ENCODE peak calls at places on chromosomes 6 and 20, in eight cellular contexts. One of them, this sample, is unnamed. For H3K9me2, the result is how much of the 10 kb centered on the place peaks cover.

GRCh38 chr6:97401533-97401932 is 118.5 kb upstream of the MMS22L start:
- DNase-seq in MM.1S: no peak
- DNase-seq in OCI-LY7: no peak
- DNase-seq in GM23338: no peak
- DNase-seq in SK-N-SH: no peak
- DNase-seq in Karpas-422: no peak
- DNase-seq in GM23248: peak
- DNase-seq in hepatocyte: no peak
- DNase-seq in this sample: no peak

GRCh38 chr6:44627091-44627878 is 239.8 kb downstream of the CDC5L start:
- DNase-seq in MM.1S: no peak
- DNase-seq in OCI-LY7: no peak
- DNase-seq in GM23338: peak
- DNase-seq in SK-N-SH: no peak
- DNase-seq in Karpas-422: no peak
- DNase-seq in GM23248: no peak
- DNase-seq in hepatocyte: no peak
- DNase-seq in this sample: no peak

GRCh38 chr6:35190306-35190705 is 23.4 kb upstream of the SCUBE3 start:
- DNase-seq in MM.1S: no peak
- DNase-seq in OCI-LY7: no peak
- DNase-seq in GM23338: no peak
- DNase-seq in SK-N-SH: no peak
- DNase-seq in Karpas-422: no peak
- DNase-seq in GM23248: peak
- DNase-seq in hepatocyte: no peak
- DNase-seq in this sample: no peak

GRCh38 chr20:38208088-38208487 is 43.0 kb upstream of the TGM2 start:
- DNase-seq in MM.1S: no peak
- DNase-seq in OCI-LY7: no peak
- DNase-seq in GM23338: no peak
- DNase-seq in SK-N-SH: peak
- DNase-seq in Karpas-422: no peak
- DNase-seq in GM23248: no peak
- DNase-seq in hepatocyte: no peak
- DNase-seq in this sample: no peak

GRCh38 chr20:56373942-56374341 is 15.2 kb downstream of the FAM210B start:
- DNase-seq in MM.1S: no peak
- DNase-seq in OCI-LY7: no peak
- DNase-seq in GM23338: no peak
- DNase-seq in SK-N-SH: no peak
- DNase-seq in Karpas-422: no peak
- DNase-seq in GM23248: peak
- DNase-seq in hepatocyte: peak
- DNase-seq in this sample: peak

GRCh38 chr6:140346461-140346860 is 972.0 kb upstream of the CITED2 start:
- DNase-seq in MM.1S: no peak
- DNase-seq in OCI-LY7: no peak
- DNase-seq in GM23338: no peak
- DNase-seq in SK-N-SH: no peak
- DNase-seq in Karpas-422: no peak
- DNase-seq in GM23248: peak
- DNase-seq in hepatocyte: no peak
- DNase-seq in this sample: no peak

GRCh38 chr20:362271-363254 is 15.7 kb downstream of the NRSN2 start:
- DNase-seq in MM.1S: peak
- DNase-seq in OCI-LY7: peak
- DNase-seq in GM23338: peak
- DNase-seq in SK-N-SH: peak
- DNase-seq in Karpas-422: peak
- DNase-seq in GM23248: peak
- DNase-seq in hepatocyte: peak
- DNase-seq in this sample: peak

GRCh38 chr6:57221191-57221935 is 744 bp downstream of the RAB23 start:
- DNase-seq in MM.1S: peak
- DNase-seq in OCI-LY7: peak
- DNase-seq in GM23338: peak
- DNase-seq in SK-N-SH: peak
- DNase-seq in Karpas-422: peak
- DNase-seq in GM23248: peak
- DNase-seq in hepatocyte: peak
- DNase-seq in this sample: peak

GRCh38 chr20:50251992-50252491 is 61.4 kb downstream of the CEBPB start:
- DNase-seq in MM.1S: no peak
- DNase-seq in OCI-LY7: no peak
- DNase-seq in GM23338: no peak
- DNase-seq in SK-N-SH: no peak
- DNase-seq in Karpas-422: no peak
- DNase-seq in GM23248: peak
- DNase-seq in hepatocyte: no peak
- DNase-seq in this sample: peak

GRCh38 chr6:93721386-93722048 is 302.2 kb upstream of the EPHA7 start:
- DNase-seq in MM.1S: peak
- DNase-seq in OCI-LY7: peak
- DNase-seq in GM23338: peak
- DNase-seq in SK-N-SH: no peak
- DNase-seq in Karpas-422: no peak
- DNase-seq in GM23248: peak
- DNase-seq in hepatocyte: peak
- DNase-seq in this sample: no peak

GRCh38 chr6:106163966-106164877 is 78.1 kb downstream of the PRDM1 start:
- DNase-seq in MM.1S: peak
- DNase-seq in OCI-LY7: peak
- DNase-seq in GM23338: no peak
- DNase-seq in SK-N-SH: no peak
- DNase-seq in Karpas-422: peak
- DNase-seq in GM23248: peak
- DNase-seq in hepatocyte: peak
- DNase-seq in this sample: no peak

GRCh38 chr6:103534814-103535213 is 1324.9 kb downstream of the HACE1 start:
- DNase-seq in MM.1S: no peak
- DNase-seq in OCI-LY7: no peak
- DNase-seq in GM23338: peak
- DNase-seq in SK-N-SH: no peak
- DNase-seq in Karpas-422: no peak
- DNase-seq in GM23248: no peak
- DNase-seq in hepatocyte: no peak
- DNase-seq in this sample: no peak

GRCh38 chr6:74607468-74607867 is 598.4 kb downstream of the COL12A1 start:
- DNase-seq in MM.1S: no peak
- DNase-seq in OCI-LY7: no peak
- DNase-seq in GM23338: no peak
- DNase-seq in SK-N-SH: no peak
- DNase-seq in Karpas-422: no peak
- DNase-seq in GM23248: no peak
- DNase-seq in hepatocyte: no peak
- DNase-seq in this sample: no peak

GRCh38 chr6:137297887-137298286 is 78.7 kb upstream of the IFNGR1 start:
- DNase-seq in MM.1S: no peak
- DNase-seq in OCI-LY7: no peak
- DNase-seq in GM23338: peak
- DNase-seq in SK-N-SH: no peak
- DNase-seq in Karpas-422: no peak
- DNase-seq in GM23248: peak
- DNase-seq in hepatocyte: no peak
- DNase-seq in this sample: no peak

GRCh38 chr6:138403801-138404665 is at the start of gene HEBP2:
- DNase-seq in MM.1S: peak
- DNase-seq in OCI-LY7: peak
- DNase-seq in GM23338: peak
- DNase-seq in SK-N-SH: peak
- DNase-seq in Karpas-422: peak
- DNase-seq in GM23248: peak
- DNase-seq in hepatocyte: peak
- DNase-seq in this sample: peak

GRCh38 chr6:5457983-5458683 is 196.8 kb downstream of the FARS2 start:
- DNase-seq in MM.1S: no peak
- DNase-seq in OCI-LY7: no peak
- DNase-seq in GM23338: no peak
- DNase-seq in SK-N-SH: no peak
- DNase-seq in Karpas-422: no peak
- DNase-seq in GM23248: peak
- DNase-seq in hepatocyte: no peak
- DNase-seq in this sample: peak

GRCh38 chr6:106939848-106940247 is 34.7 kb downstream of the CD24 start:
- DNase-seq in MM.1S: no peak
- DNase-seq in OCI-LY7: peak
- DNase-seq in GM23338: no peak
- DNase-seq in SK-N-SH: no peak
- DNase-seq in Karpas-422: no peak
- DNase-seq in GM23248: no peak
- DNase-seq in hepatocyte: no peak
- DNase-seq in this sample: no peak

GRCh38 chr20:11791316-11792228 is 126.1 kb upstream of the BTBD3 start:
- DNase-seq in MM.1S: no peak
- DNase-seq in OCI-LY7: no peak
- DNase-seq in GM23338: peak
- DNase-seq in SK-N-SH: no peak
- DNase-seq in Karpas-422: no peak
- DNase-seq in GM23248: no peak
- DNase-seq in hepatocyte: peak
- DNase-seq in this sample: peak

GRCh38 chr20:23564927-23565326 is 3.4 kb downstream of the CST9L start:
- DNase-seq in MM.1S: no peak
- DNase-seq in OCI-LY7: no peak
- DNase-seq in GM23338: no peak
- DNase-seq in SK-N-SH: no peak
- DNase-seq in Karpas-422: no peak
- DNase-seq in GM23248: no peak
- DNase-seq in hepatocyte: no peak
- DNase-seq in this sample: no peak

GRCh38 chr20:34074101-34074760 is 37.8 kb downstream of the EIF2S2 start:
- DNase-seq in MM.1S: no peak
- DNase-seq in OCI-LY7: no peak
- DNase-seq in GM23338: no peak
- DNase-seq in SK-N-SH: no peak
- DNase-seq in Karpas-422: no peak
- DNase-seq in GM23248: peak
- DNase-seq in hepatocyte: no peak
- DNase-seq in this sample: no peak
- H3K9me2 ChIP-seq in MM.1S: under half
- H3K9me2 ChIP-seq in OCI-LY7: under half
- H3K9me2 ChIP-seq in GM23338: under half
- H3K9me2 ChIP-seq in SK-N-SH: under half
- H3K9me2 ChIP-seq in Karpas-422: under half
- H3K9me2 ChIP-seq in GM23248: under half
- H3K9me2 ChIP-seq in hepatocyte: under half
- H3K9me2 ChIP-seq in this sample: under half

GRCh38 chr6:20217900-20218299 is 5.6 kb upstream of the MBOAT1 start:
- DNase-seq in MM.1S: no peak
- DNase-seq in OCI-LY7: no peak
- DNase-seq in GM23338: no peak
- DNase-seq in SK-N-SH: no peak
- DNase-seq in Karpas-422: no peak
- DNase-seq in GM23248: peak
- DNase-seq in hepatocyte: no peak
- DNase-seq in this sample: no peak
- H3K9me2 ChIP-seq in MM.1S: under half
- H3K9me2 ChIP-seq in OCI-LY7: under half
- H3K9me2 ChIP-seq in GM23338: under half
- H3K9me2 ChIP-seq in SK-N-SH: under half
- H3K9me2 ChIP-seq in Karpas-422: under half
- H3K9me2 ChIP-seq in GM23248: under half
- H3K9me2 ChIP-seq in hepatocyte: under half
- H3K9me2 ChIP-seq in this sample: under half

DNA sequence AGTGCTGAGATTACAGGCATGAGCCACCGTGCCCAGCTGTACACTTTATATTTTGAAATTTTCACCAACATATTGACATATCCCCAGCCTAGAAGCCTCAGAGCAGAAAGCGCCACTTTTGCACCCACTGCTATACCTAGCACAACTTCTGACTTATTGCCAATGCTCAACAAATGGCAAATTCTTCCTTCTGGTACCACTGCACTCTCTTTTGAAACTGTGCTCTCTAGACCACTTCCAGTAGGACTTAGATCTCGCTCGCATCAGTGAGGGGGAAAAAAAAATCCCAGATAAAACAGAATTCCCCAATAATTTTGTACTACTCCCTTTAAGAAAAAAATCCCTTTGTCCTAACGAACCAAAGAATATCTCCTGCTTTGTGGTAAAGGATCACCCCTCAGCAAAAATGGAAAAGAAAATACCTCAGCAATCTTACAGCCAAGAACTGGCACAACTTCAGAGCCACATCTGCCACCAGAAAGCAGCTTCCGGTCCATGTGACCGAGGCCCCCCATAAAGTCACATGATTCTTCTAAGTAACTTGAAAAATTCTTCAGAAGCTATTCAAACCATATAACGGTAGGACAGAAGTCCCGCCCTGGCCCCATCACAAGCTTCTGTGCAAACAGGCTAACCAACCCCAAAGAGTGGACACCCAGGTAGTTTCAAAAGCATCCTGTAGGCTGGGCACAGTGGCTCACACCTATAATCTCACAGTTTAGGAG is 18.5 kb upstream of the IL17F start:
- DNase-seq in MM.1S: no peak
- DNase-seq in OCI-LY7: no peak
- DNase-seq in GM23338: no peak
- DNase-seq in SK-N-SH: no peak
- DNase-seq in Karpas-422: no peak
- DNase-seq in GM23248: no peak
- DNase-seq in hepatocyte: no peak
- DNase-seq in this sample: no peak
- H3K9me2 ChIP-seq in MM.1S: under half
- H3K9me2 ChIP-seq in OCI-LY7: under half
- H3K9me2 ChIP-seq in GM23338: under half
- H3K9me2 ChIP-seq in SK-N-SH: under half
- H3K9me2 ChIP-seq in Karpas-422: under half
- H3K9me2 ChIP-seq in GM23248: under half
- H3K9me2 ChIP-seq in hepatocyte: under half
- H3K9me2 ChIP-seq in this sample: under half

DNA sequence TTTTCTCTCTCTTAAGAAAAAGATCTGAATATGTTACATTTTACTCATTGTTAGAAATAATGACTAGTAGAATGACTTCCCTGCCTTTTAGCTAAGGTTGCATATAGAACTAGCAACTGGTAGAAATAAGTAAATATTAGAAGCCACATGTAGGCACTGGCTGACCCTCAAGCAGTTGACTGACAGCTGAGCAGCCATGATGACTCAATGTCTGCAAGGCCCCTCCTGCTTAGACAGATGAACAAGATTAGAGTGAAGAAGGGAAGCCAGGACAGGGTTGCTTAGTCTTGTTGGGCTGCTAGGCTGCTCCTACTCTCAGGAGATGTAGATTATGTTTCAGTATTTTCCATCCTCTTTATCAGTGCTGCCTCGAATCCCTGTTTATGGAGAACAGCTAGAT is 6.5 kb downstream of the MEP1A start:
- DNase-seq in MM.1S: no peak
- DNase-seq in OCI-LY7: no peak
- DNase-seq in GM23338: no peak
- DNase-seq in SK-N-SH: no peak
- DNase-seq in Karpas-422: no peak
- DNase-seq in GM23248: no peak
- DNase-seq in hepatocyte: no peak
- DNase-seq in this sample: no peak
- H3K9me2 ChIP-seq in MM.1S: under half
- H3K9me2 ChIP-seq in OCI-LY7: under half
- H3K9me2 ChIP-seq in GM23338: under half
- H3K9me2 ChIP-seq in SK-N-SH: under half
- H3K9me2 ChIP-seq in Karpas-422: under half
- H3K9me2 ChIP-seq in GM23248: under half
- H3K9me2 ChIP-seq in hepatocyte: under half
- H3K9me2 ChIP-seq in this sample: under half

This sample was measured in PC-9.